ENCODE peak calls at places on chromosomes 3 and 15, in seven cellular contexts. B is omental fat pad, M is heart left ventricle, H is fibroblast of pulmonary artery, Q is endothelial cell, G is HCT116, L is A549. X is an unnamed sample.

GRCh38 chr3:145244327-145244726 is 916.7 kb downstream of the PLOD2 start:
- DNase-seq in H (no peak), Q (no peak), L (no peak), M (no peak), B (no peak), G (no peak), X (no peak)

GRCh38 chr3:73148653-73149052 is 87.2 kb downstream of the EBLN2 start:
- DNase-seq in L (no peak), Q (no peak), G (no peak), B (no peak), M (no peak), H (no peak), X (no peak)

GRCh38 chr3:127454968-127455367 is 135.6 kb downstream of the TPRA1 start:
- DNase-seq in L (no peak), B (no peak), G (no peak), M (no peak), Q (no peak), H (no peak), X (peak)

GRCh38 chr3:169998668-169999131 is 32.1 kb downstream of the SEC62 start:
- DNase-seq in M (no peak), L (no peak), G (no peak), Q (no peak), B (no peak), H (peak), X (no peak)

GRCh38 chr3:127091376-127091775 is 101.6 kb upstream of the PRR23E start:
- DNase-seq in L (no peak), Q (no peak), M (no peak), H (no peak), G (no peak), B (no peak), X (no peak)

GRCh38 chr3:33441322-33441976 is 1.2 kb upstream of the UBP1 start:
- DNase-seq in Q (no peak), H (no peak), B (peak), M (no peak), L (no peak), G (no peak), X (no peak)

GRCh38 chr15:39908186-39908585 is 11.9 kb downstream of the GPR176 start:
- DNase-seq in L (no peak), H (peak), B (no peak), G (no peak), M (no peak), Q (no peak), X (no peak)

GRCh38 chr3:120214161-120214560 is 70.9 kb downstream of the GPR156 start:
- DNase-seq in L (no peak), Q (no peak), H (no peak), M (no peak), G (no peak), B (no peak), X (no peak)

GRCh38 chr3:50568947-50569749 is at the start of gene HEMK1:
- DNase-seq in L (peak), G (peak), B (peak), H (peak), Q (peak), M (peak), X (peak)

GRCh38 chr3:178367817-178368617 is 168.2 kb upstream of the KCNMB2 start:
- DNase-seq in H (peak), Q (no peak), M (peak), L (no peak), B (no peak), G (no peak), X (no peak)

GRCh38 chr3:85483986-85484385 is 525.2 kb downstream of the CADM2 start:
- DNase-seq in H (no peak), L (no peak), Q (no peak), M (no peak), B (no peak), G (no peak), X (no peak)

GRCh38 chr3:134860141-134860540 is 65.1 kb downstream of the EPHB1 start:
- DNase-seq in G (no peak), M (no peak), B (no peak), H (no peak), Q (no peak), L (no peak), X (no peak)

GRCh38 chr3:122786067-122786466 is 7.6 kb downstream of the HSPBAP1 start:
- DNase-seq in Q (no peak), B (no peak), L (no peak), M (no peak), H (peak), G (no peak), X (no peak)

GRCh38 chr3:69012111-69012835 is 1.2 kb downstream of the EOGT start:
- DNase-seq in B (no peak), L (no peak), Q (peak), G (no peak), H (peak), M (peak), X (no peak)

GRCh38 chr3:140164922-140165590 is 230.1 kb downstream of the CLSTN2 start:
- DNase-seq in L (no peak), M (no peak), Q (no peak), H (no peak), G (no peak), B (no peak), X (no peak)

GRCh38 chr15:101167791-101168462 is 83.9 kb downstream of the CHSY1 start:
- DNase-seq in L (no peak), Q (no peak), H (peak), M (peak), G (peak), B (peak), X (no peak)

GRCh38 chr15:46854559-46854958 is 862.7 kb upstream of the SEMA6D start:
- DNase-seq in B (no peak), L (no peak), Q (no peak), G (no peak), M (no peak), H (no peak), X (no peak)

GRCh38 chr3:37862219-37862711 is 585 bp downstream of the CTDSPL start:
- DNase-seq in L (peak), M (peak), B (no peak), Q (peak), G (no peak), H (peak), X (peak)

GRCh38 chr15:42131826-42132806 is 24.3 kb downstream of the PLA2G4F start:
- DNase-seq in M (no peak), L (no peak), Q (no peak), H (no peak), B (no peak), G (no peak), X (no peak)

GRCh38 chr3:67526246-67526645 is 128.2 kb downstream of the SUCLG2 start:
- DNase-seq in L (no peak), G (no peak), H (peak), M (no peak), Q (no peak), B (no peak), X (no peak)

GRCh38 chr3:149481491-149481890 is 7.0 kb downstream of the TM4SF4 start:
- DNase-seq in B (no peak), M (no peak), L (no peak), G (no peak), Q (no peak), H (no peak), X (no peak)

GRCh38 chr3:39378092-39378491 is 5.1 kb upstream of the SLC25A38 start:
- DNase-seq in L (peak), Q (peak), G (peak), M (no peak), B (no peak), H (peak), X (no peak)

GRCh38 chr15:28950916-28951315 is 65.1 kb downstream of the APBA2 start:
- DNase-seq in H (no peak), M (no peak), Q (no peak), L (no peak), B (no peak), G (no peak), X (no peak)

GRCh38 chr3:50671331-50671730 is 3.4 kb upstream of the DOCK3 start:
- DNase-seq in B (no peak), G (peak), M (no peak), L (peak), H (peak), Q (no peak), X (peak)

GRCh38 chr3:183309276-183309675 is 56.2 kb downstream of the B3GNT5 start:
- DNase-seq in B (no peak), L (no peak), H (no peak), G (no peak), Q (no peak), M (peak), X (no peak)

GRCh38 chr3:23656821-23657220 is 148.9 kb upstream of the UBE2E1 start:
- DNase-seq in B (no peak), Q (no peak), M (no peak), H (no peak), L (no peak), G (no peak), X (no peak)

GRCh38 chr15:82750831-82751181 is 41.1 kb upstream of the AP3B2 start:
- DNase-seq in G (no peak), B (no peak), H (no peak), M (no peak), Q (peak), L (peak), X (no peak)

GRCh38 chr3:98763814-98764691 is 913 bp downstream of the ST3GAL6 start:
- DNase-seq in M (no peak), B (no peak), G (no peak), H (peak), L (no peak), Q (no peak), X (no peak)

GRCh38 chr3:131608296-131608695 is 105.5 kb upstream of the MRPL3 start:
- DNase-seq in L (no peak), B (no peak), H (no peak), M (no peak), Q (no peak), G (no peak), X (no peak)

GRCh38 chr3:184145120-184145524 is 10.0 kb downstream of the EIF2B5 start:
- DNase-seq in Q (peak), L (peak), B (no peak), H (peak), M (no peak), G (no peak), X (no peak)

GRCh38 chr15:62758126-62758951 is 284.2 kb upstream of the TPM1 start:
- DNase-seq in Q (no peak), B (no peak), H (peak), L (peak), G (no peak), M (no peak), X (no peak)

GRCh38 chr15:90188914-90189748 is 12.0 kb upstream of the SEMA4B start:
- DNase-seq in G (no peak), Q (no peak), M (no peak), L (no peak), H (no peak), B (no peak), X (no peak)

GRCh38 chr15:69035205-69035917 is 20.9 kb downstream of the NOX5 start:
- DNase-seq in M (no peak), L (peak), B (no peak), Q (peak), G (no peak), H (peak), X (no peak)
- TF ChIP-seq CTCF in M (peak), L (peak), B (no peak), Q (no peak), G (peak), H (peak), X (no peak)

GRCh38 chr3:197168606-197169005 is 129.8 kb downstream of the DLG1 start:
- DNase-seq in L (no peak), B (no peak), M (no peak), H (peak), G (no peak), Q (no peak), X (no peak)
- TF ChIP-seq CTCF in L (no peak), B (no peak), M (no peak), H (no peak), G (no peak), Q (no peak), X (no peak)

GRCh38 chr15:48954538-48954937 is 9.2 kb downstream of the SHC4 start:
- DNase-seq in H (peak), G (no peak), B (no peak), M (no peak), L (no peak), Q (no peak), X (no peak)
- TF ChIP-seq CTCF in H (no peak), G (no peak), B (no peak), M (no peak), L (no peak), Q (no peak), X (no peak)

DNA sequence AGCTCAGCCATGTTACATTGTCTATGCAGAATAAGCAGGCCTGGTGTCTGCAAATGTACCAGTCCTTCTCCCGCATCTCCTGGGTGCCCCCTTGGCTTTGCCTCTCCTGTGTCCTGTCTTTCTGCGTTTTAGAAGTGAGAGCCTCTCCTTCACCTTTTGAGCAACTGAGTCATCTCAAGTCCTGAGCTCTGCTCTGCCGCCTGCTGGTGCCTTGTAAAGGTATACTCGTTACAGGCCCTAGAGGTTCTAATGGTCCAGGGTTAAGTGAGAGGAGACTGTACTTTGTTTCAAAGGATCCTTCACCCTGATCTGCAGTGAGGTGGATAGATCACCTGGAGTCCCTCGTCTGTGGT is 12.6 kb downstream of the GHRL start:
- DNase-seq in Q (no peak), G (no peak), M (no peak), B (no peak), H (no peak), L (no peak), X (no peak)
- TF ChIP-seq CTCF in Q (no peak), G (peak), M (no peak), B (no peak), H (peak), L (no peak), X (no peak)

GRCh38 chr15:60362318-60363023 is 35.3 kb downstream of the ANXA2 start:
- DNase-seq in B (no peak), L (peak), Q (no peak), H (peak), M (peak), G (no peak), X (no peak)
- TF ChIP-seq CTCF in B (no peak), L (no peak), Q (no peak), H (no peak), M (no peak), G (no peak), X (no peak)

GRCh38 chr3:81336470-81336869 is 425.0 kb downstream of the GBE1 start:
- DNase-seq in B (no peak), H (no peak), Q (no peak), M (no peak), G (no peak), L (no peak), X (no peak)

GRCh38 chr3:81339040-81339845 is 422.2 kb downstream of the GBE1 start:
- DNase-seq in Q (no peak), H (peak), L (peak), B (no peak), G (no peak), M (no peak), X (no peak)
- TF ChIP-seq CTCF in Q (peak), H (peak), L (peak), B (no peak), G (peak), M (no peak), X (peak)

GRCh38 chr3:117488983-117489382 is 779.4 kb downstream of the TUSC7 start:
- DNase-seq in M (no peak), B (no peak), H (no peak), G (no peak), L (no peak), Q (peak), X (no peak)
- TF ChIP-seq CTCF in M (no peak), B (no peak), H (no peak), G (no peak), L (no peak), Q (no peak), X (no peak)

X was measured in mesothelial cell of epicardium.